ENCODE peak calls at places on chromosomes 1 and 21, in five cellular contexts. X, B, E, Z and H are unnamed samples.

GRCh38 chr1:248814351-248814750 is 11.4 kb downstream of the SH3BP5L start:
- DNase-seq in X (no peak), B (no peak), E (no peak), Z (no peak), H (no peak)

GRCh38 chr1:65114312-65114711 is 33.7 kb upstream of the AK4 start:
- DNase-seq in X (no peak), B (peak), E (peak), Z (peak), H (no peak)

GRCh38 chr21:34336756-34337391 is 26.9 kb upstream of the KCNE2 start:
- DNase-seq in X (peak), B (no peak), E (no peak), Z (peak), H (no peak)

GRCh38 chr21:45371092-45371491 is 33.9 kb upstream of the COL18A1 start:
- DNase-seq in X (no peak), B (no peak), E (peak), Z (no peak), H (no peak)

GRCh38 chr1:30718636-30719405 is 4.6 kb downstream of the MATN1 start:
- DNase-seq in X (peak), B (peak), E (peak), Z (peak), H (peak)

GRCh38 chr21:37908691-37909090 is 7.6 kb downstream of the KCNJ6 start:
- DNase-seq in X (no peak), B (no peak), E (no peak), Z (no peak), H (no peak)

GRCh38 chr1:100862591-100862990 is 32.1 kb downstream of the EXTL2 start:
- DNase-seq in X (peak), B (no peak), E (no peak), Z (no peak), H (no peak)

GRCh38 chr1:235902638-235903542 is 36.2 kb upstream of the LYST start:
- DNase-seq in X (peak), B (peak), E (no peak), Z (no peak), H (no peak)

GRCh38 chr1:223423641-223424233 is 30.5 kb downstream of the CCDC185 start:
- DNase-seq in X (peak), B (no peak), E (no peak), Z (no peak), H (no peak)

GRCh38 chr1:36400825-36401601 is 3.3 kb upstream of the LSM10 start:
- DNase-seq in X (peak), B (peak), E (peak), Z (no peak), H (peak)
- TF ChIP-seq POLR2A in X (no peak), B (no peak), E (no peak), Z (no peak), H (no peak)

GRCh38 chr1:204072951-204073836 is at the start of gene SOX13:
- DNase-seq in X (peak), B (peak), E (peak), Z (peak), H (peak)
- TF ChIP-seq POLR2A in X (peak), B (peak), E (no peak), Z (peak), H (peak)

GRCh38 chr1:39928809-39929587 is 25.9 kb upstream of the MFSD2A start:
- DNase-seq in X (no peak), B (no peak), E (no peak), Z (no peak), H (no peak)
- TF ChIP-seq POLR2A in X (no peak), B (no peak), E (no peak), Z (no peak), H (no peak)

DNA sequence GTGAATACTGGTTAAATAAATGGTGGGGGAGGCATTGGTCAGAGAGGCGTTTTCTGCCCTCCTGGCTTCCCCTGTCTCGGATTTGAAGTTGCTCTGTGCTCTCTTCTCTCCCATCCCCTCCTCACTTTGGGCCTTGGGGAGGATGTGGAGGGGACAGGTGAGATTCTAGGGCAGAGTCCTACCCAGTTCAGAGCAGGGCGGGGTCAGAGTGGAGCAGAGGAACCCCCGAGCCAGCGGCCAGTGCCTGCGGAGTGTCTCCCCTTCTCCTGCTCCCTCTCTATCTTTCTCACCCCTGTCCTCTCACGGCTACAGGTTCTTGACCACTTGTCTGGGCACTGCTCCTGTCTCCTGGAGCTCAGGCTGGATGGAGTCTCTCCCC is 8.1 kb downstream of the KNCN start:
- DNase-seq in X (no peak), B (no peak), E (no peak), Z (no peak), H (no peak)
- TF ChIP-seq POLR2A in X (no peak), B (no peak), E (no peak), Z (no peak), H (no peak)

DNA sequence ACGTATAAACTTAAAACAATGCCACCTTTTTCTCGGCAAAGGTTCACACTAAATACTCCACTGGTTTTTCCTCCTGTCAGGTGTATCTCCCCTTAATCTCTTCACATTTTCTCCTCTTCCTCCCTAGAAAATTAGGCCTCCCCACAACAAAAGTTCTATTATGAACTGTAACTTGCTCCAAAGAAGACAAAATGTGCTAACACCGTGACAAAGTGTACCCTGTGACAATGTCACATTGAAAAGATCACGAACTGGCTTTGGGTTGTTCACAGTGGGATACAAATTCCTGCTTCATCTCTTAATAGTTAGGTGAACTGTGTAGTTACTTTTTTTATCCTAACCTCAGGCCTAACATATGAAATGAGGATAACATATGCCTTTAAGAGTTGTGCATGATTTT is 6.0 kb downstream of the NUCKS1 start:
- DNase-seq in X (no peak), B (no peak), E (no peak), Z (no peak), H (no peak)
- TF ChIP-seq POLR2A in X (no peak), B (no peak), E (no peak), Z (no peak), H (no peak)

DNA sequence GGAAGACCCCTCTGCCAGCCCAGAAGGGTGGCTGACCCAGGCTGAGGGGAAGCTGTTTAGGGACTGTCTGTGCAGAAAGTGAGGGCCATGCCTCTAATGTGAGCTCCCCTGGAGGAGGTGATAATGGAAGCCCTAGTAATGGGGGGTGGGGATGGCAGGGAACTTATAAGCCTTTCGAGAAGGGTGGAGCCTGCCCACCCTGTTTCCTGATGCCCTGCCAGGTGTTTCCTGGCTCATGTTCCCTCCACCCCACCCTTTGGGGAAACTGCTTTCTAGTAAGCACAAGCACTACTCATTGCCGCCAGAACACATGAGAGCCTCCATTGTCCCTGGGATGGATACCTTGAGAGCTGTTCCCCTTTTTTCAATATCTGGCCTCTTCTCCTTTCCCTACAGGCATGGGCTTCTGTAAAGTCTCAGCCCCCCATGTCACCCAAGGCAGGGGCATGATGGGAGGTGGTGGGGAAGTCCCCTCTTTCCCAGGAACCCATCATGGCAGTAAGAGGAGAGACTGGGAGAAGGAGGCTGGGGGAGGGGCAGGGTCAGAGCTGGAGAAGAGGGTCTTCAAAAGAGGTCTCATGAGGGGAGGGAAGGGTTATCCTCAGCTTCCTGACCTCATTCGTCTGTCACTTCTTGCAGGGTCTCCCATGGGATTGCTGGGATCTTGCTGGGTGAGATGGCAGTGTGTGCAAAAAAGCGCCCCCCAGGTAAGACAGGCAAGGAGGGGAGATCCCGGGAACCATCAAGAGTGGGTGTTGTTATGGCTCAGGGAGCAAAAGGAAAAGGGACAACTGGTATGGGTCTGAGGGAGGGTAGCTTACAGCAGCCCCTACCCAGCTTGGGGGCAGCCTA is 2.4 kb downstream of the ATP8B2 start:
- DNase-seq in X (no peak), B (peak), E (no peak), Z (peak), H (no peak)
- TF ChIP-seq POLR2A in X (no peak), B (no peak), E (no peak), Z (no peak), H (no peak)

GRCh38 chr1:119714583-119714982 is 2.8 kb downstream of the PHGDH start:
- DNase-seq in X (no peak), B (no peak), E (no peak), Z (no peak), H (peak)

GRCh38 chr1:119713538-119714456 is 2.1 kb downstream of the PHGDH start:
- DNase-seq in X (peak), B (no peak), E (no peak), Z (no peak), H (no peak)

GRCh38 chr1:119712342-119713038 is 756 bp downstream of the PHGDH start:
- DNase-seq in X (peak), B (peak), E (peak), Z (peak), H (peak)

GRCh38 chr1:119713039-119713537 is 1.4 kb downstream of the PHGDH start:
- DNase-seq in X (peak), B (no peak), E (no peak), Z (peak), H (peak)

GRCh38 chr1:119711804-119712341 is at the start of gene PHGDH:
- DNase-seq in X (peak), B (peak), E (peak), Z (peak), H (peak)
- TF ChIP-seq POLR2A in X (peak), B (peak), E (no peak), Z (peak), H (no peak)

DNA sequence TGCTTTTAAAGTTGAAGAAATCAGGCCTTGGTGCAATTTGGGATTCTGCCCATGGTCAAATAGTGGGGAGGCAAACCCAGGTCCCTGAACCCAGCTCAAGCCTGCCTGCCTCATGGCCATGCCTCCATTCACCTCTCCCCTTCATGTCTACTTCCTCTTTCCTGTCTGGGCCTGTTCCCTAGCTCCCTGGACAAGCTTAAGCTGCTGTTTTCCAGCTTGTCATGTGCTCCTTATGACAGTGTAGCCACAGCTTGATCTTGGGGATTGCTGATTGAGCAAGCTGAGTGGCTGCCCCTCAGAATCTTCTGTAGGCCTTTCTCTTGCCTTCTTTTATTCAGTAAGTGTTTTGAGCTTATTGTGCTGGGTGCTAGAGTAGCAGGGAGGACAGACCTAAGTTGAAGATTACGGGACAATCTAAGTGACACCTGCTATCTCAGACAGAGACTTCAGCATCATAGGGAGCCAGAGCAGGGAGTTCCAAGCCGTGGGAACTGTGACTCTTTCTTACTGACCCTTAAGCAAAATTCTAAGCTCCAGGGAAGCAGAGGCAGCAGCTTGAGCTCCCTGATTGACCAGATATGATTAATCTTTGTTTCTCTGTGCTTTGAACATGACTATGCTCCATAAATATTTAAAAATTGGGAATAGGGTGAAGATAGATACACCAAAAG is 520 bp upstream of the MR1 start:
- DNase-seq in X (peak), B (peak), E (peak), Z (peak), H (no peak)
- TF ChIP-seq POLR2A in X (no peak), B (no peak), E (no peak), Z (no peak), H (no peak)

DNA sequence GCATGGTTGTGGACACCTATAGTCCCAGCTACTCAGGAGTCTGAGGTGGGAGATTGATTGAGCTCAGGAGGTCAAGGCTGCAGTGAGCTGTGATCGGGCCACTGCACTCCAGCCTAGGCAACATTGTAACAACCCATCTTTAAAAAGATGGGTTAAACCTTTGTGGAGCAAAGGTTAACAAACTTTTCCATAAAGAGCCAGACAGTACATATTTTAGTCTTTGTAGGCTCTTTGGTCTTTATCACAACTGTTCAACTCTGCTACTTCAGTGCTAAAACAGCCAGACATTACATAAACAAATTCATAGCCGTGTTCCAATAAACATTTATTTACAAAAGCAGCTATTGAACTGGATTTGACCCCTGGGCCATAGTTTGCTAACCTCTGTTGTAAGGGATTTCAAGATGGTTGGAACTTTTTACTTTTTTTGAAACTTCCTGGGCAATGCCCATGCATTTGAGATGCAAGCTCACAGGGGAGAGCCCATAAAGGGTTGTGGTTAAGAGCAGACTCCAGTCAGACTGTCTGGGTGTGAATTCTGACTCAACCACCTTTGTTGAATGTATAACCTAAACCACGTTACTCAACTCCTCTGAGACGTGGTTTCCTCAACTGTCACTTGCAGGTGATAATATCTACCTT is 10.8 kb downstream of the INAVA start:
- DNase-seq in X (no peak), B (no peak), E (no peak), Z (no peak), H (no peak)
- TF ChIP-seq POLR2A in X (no peak), B (no peak), E (no peak), Z (no peak), H (no peak)